ENCODE peak calls at places on chromosomes 3 and 15, in eight cellular contexts. L, X, I, Q, H, R, C and Z are unnamed samples.

GRCh38 chr3:194097141-194097880 is 38.6 kb upstream of the HES1 start:
- DNase-seq in L (peak), X (no peak), I (no peak), Q (no peak), H (no peak), R (no peak), C (peak), Z (no peak)

GRCh38 chr3:126781889-126782491 is 78.0 kb downstream of the CHCHD6 start:
- DNase-seq in L (peak), X (no peak), I (no peak), Q (no peak), H (no peak), R (no peak), C (no peak), Z (no peak)

GRCh38 chr3:31776016-31776415 is 205.0 kb downstream of the OSBPL10 start:
- DNase-seq in L (no peak), X (no peak), I (no peak), Q (no peak), H (no peak), R (no peak), C (no peak), Z (no peak)

GRCh38 chr3:68271145-68271544 is 616.7 kb upstream of the SUCLG2 start:
- DNase-seq in L (no peak), X (no peak), I (no peak), Q (no peak), H (no peak), R (no peak), C (no peak), Z (no peak)

GRCh38 chr15:44159492-44159891 is 35.6 kb downstream of the FRMD5 start:
- DNase-seq in L (no peak), X (no peak), I (no peak), Q (no peak), H (no peak), R (no peak), C (no peak), Z (no peak)

GRCh38 chr3:38630070-38630469 is 19.4 kb downstream of the SCN5A start:
- DNase-seq in L (no peak), X (no peak), I (no peak), Q (no peak), H (no peak), R (no peak), C (no peak), Z (no peak)

GRCh38 chr3:139520028-139520737 is 19.4 kb downstream of the RBP1 start:
- DNase-seq in L (no peak), X (no peak), I (peak), Q (no peak), H (no peak), R (no peak), C (no peak), Z (peak)

GRCh38 chr3:143445118-143445517 is 325.5 kb downstream of the CHST2 start:
- DNase-seq in L (no peak), X (no peak), I (no peak), Q (no peak), H (no peak), R (no peak), C (no peak), Z (no peak)

GRCh38 chr3:43774799-43775198 is 84.1 kb downstream of the ABHD5 start:
- DNase-seq in L (no peak), X (no peak), I (no peak), Q (no peak), H (no peak), R (no peak), C (no peak), Z (no peak)

GRCh38 chr3:16372362-16373269 is 107.6 kb downstream of the OXNAD1 start:
- DNase-seq in L (peak), X (no peak), I (no peak), Q (no peak), H (no peak), R (no peak), C (no peak), Z (no peak)

GRCh38 chr3:73669268-73669667 is 44.5 kb upstream of the PDZRN3 start:
- DNase-seq in L (no peak), X (no peak), I (no peak), Q (no peak), H (no peak), R (no peak), C (no peak), Z (no peak)

GRCh38 chr3:12287727-12288465 is 974 bp upstream of the PPARG start:
- DNase-seq in L (peak), X (no peak), I (peak), Q (no peak), H (no peak), R (peak), C (peak), Z (peak)
- TF ChIP-seq CTCF in L (no peak), X (no peak), I (no peak), Q (no peak), H (no peak), R (no peak), C (no peak), Z (no peak)

DNA sequence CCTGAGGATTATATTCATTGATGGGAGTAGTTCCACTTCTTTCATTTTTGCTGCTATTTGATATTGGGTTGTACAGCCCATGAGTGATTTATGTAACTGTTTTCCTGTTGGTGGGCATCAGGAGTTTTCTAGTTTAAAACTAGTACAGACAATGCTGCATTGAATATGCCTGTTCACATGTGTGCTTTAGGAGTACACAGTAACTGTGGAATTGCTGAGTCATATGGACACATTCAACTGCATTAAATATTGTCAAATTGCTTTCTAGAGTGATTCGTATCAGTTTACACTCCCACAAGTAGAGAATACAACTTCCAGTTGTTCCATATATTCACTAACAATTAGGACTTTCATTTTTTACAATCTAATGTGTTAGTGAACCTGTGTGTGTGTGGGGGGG is 59.8 kb upstream of the THSD4 start:
- DNase-seq in L (no peak), X (no peak), I (no peak), Q (no peak), H (no peak), R (no peak), C (no peak), Z (no peak)
- H3K27ac ChIP-seq in L (no peak), X (no peak), I (no peak), Q (no peak), H (no peak), R (no peak), C (no peak), Z (no peak)

GRCh38 chr3:10194328-10195071 is 29.8 kb downstream of the IRAK2 start:
- DNase-seq in L (no peak), X (no peak), I (no peak), Q (no peak), H (peak), R (peak), C (no peak), Z (peak)

GRCh38 chr3:10195692-10196091 is 31.0 kb downstream of the IRAK2 start:
- DNase-seq in L (no peak), X (no peak), I (no peak), Q (no peak), H (no peak), R (peak), C (no peak), Z (peak)

GRCh38 chr3:10193692-10194327 is 29.1 kb downstream of the IRAK2 start:
- DNase-seq in L (no peak), X (no peak), I (no peak), Q (no peak), H (no peak), R (peak), C (peak), Z (no peak)

GRCh38 chr3:10189557-10190374 is 25.0 kb downstream of the IRAK2 start:
- DNase-seq in L (peak), X (peak), I (peak), Q (peak), H (peak), R (peak), C (peak), Z (peak)

GRCh38 chr3:10192953-10193691 is 28.4 kb downstream of the IRAK2 start:
- DNase-seq in L (peak), X (no peak), I (peak), Q (no peak), H (no peak), R (peak), C (no peak), Z (no peak)
- TF ChIP-seq CTCF in L (peak), X (peak), I (no peak), Q (no peak), H (no peak), R (no peak), C (no peak), Z (peak)

GRCh38 chr3:185758912-185759311 is 65.9 kb downstream of the IGF2BP2 start:
- DNase-seq in L (no peak), X (no peak), I (peak), Q (no peak), H (no peak), R (no peak), C (no peak), Z (no peak)

GRCh38 chr3:185759523-185759922 is 65.3 kb downstream of the IGF2BP2 start:
- DNase-seq in L (no peak), X (no peak), I (no peak), Q (no peak), H (no peak), R (no peak), C (no peak), Z (no peak)

GRCh38 chr3:185760091-185760490 is 64.8 kb downstream of the IGF2BP2 start:
- DNase-seq in L (no peak), X (no peak), I (no peak), Q (no peak), H (no peak), R (no peak), C (no peak), Z (no peak)

GRCh38 chr3:185763347-185764010 is 61.4 kb downstream of the IGF2BP2 start:
- DNase-seq in L (no peak), X (no peak), I (no peak), Q (no peak), H (no peak), R (no peak), C (no peak), Z (no peak)

GRCh38 chr3:185760550-185760949 is 64.3 kb downstream of the IGF2BP2 start:
- DNase-seq in L (no peak), X (no peak), I (no peak), Q (no peak), H (no peak), R (no peak), C (no peak), Z (no peak)
- H3K27ac ChIP-seq in L (peak), X (no peak), I (peak), Q (no peak), H (no peak), R (no peak), C (no peak), Z (peak)

DNA sequence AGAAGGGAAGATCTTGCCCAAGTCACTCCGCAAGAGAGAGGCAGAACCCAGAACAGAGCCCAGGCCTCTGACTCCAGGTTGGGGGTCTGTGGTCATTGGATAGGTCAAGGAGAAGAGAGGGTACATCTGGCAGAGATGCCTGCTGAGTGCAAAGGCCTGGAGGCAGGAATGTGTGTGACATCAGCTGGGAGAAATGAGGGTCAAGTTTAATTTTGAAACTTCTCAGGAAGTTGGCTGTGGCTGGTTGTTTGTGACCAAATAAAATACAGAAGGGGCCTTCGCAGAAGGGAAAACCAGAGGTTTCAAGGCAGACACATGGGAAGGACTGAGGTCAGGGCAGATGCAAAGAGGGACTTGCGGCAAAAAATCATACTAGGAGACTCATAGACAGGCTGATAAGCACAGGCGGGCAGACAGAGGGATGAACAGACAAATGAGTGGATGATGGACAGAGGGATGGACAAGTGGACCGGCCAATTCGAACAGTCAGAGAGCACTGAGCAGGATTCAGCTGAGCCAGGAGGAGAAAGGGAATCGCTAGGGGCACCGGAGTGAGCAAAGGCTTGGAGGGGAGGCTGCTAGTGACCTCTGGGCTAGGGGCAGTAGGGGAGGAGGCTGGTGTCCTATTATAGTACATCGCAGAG is 28.8 kb upstream of the CACNA2D2 start:
- DNase-seq in L (no peak), X (no peak), I (no peak), Q (no peak), H (no peak), R (no peak), C (no peak), Z (no peak)
- TF ChIP-seq CTCF in L (no peak), X (no peak), I (no peak), Q (no peak), H (peak), R (no peak), C (no peak), Z (no peak)

DNA sequence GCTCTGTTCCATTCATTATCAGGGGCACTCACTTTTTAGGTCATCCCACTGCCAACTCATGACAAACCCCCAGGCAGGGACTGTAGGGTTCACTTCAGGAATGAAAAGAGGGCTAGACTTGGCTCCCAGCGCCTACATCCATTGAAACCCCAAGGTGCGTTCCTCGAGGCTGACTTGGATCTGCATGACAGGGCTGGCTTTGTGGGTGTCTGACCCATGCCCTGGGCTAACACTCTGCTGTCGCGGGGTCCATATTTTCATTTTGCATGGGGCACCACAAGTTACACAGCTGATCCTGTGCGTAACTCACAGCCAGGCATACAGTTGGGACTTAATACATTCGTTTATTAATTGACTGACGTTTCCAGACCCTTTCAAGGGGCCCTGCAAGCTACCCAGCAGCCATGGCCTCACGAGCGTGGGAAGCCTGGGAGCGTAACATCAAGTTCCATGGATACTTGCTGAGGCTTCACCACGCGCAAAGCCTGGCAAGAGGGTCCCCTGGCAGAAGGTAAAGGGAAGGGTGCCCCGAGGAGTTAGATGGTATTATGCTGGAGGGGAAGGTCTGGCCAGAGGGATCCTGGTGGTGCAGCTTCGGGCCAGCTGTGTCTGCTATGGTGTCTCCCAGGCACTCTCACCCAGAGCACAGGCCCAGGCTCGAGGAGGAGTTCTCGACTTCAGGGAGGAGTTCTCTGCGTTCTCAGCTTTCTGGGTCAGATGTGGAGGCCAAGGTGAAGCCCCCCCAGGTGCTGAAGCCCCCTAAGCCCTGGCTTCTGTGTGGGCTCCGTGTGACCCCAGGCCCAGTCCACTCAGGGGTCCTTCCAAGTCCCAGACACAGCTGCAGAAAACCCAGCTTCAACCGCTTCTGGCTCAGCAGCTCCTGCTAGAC is 85.4 kb downstream of the ADAMTS17 start:
- DNase-seq in L (no peak), X (no peak), I (no peak), Q (peak), H (no peak), R (no peak), C (no peak), Z (no peak)
- H3K27ac ChIP-seq in L (no peak), X (no peak), I (no peak), Q (no peak), H (no peak), R (no peak), C (no peak), Z (no peak)